ENCODE peak calls at places on chromosome 14, in six cellular contexts. One of them, this sample, is unnamed.

GRCh38 chr14:89618309-89618708 is 201.3 kb upstream of the FOXN3 start:
- DNase-seq in A549: no peak
- DNase-seq in suprapubic skin: no peak
- DNase-seq in heart left ventricle: no peak
- DNase-seq in NB4: peak
- DNase-seq in HCT116: no peak
- DNase-seq in this sample: no peak

GRCh38 chr14:83164016-83164415 is 1630.4 kb upstream of the SEL1L start:
- DNase-seq in heart left ventricle: no peak
- DNase-seq in NB4: no peak
- DNase-seq in suprapubic skin: no peak
- DNase-seq in HCT116: no peak
- DNase-seq in A549: no peak
- DNase-seq in this sample: no peak

GRCh38 chr14:22433059-22433458 is 156.0 kb downstream of the DAD1 start:
- DNase-seq in HCT116: no peak
- DNase-seq in suprapubic skin: no peak
- DNase-seq in A549: no peak
- DNase-seq in heart left ventricle: no peak
- DNase-seq in NB4: no peak
- DNase-seq in this sample: no peak

GRCh38 chr14:105582639-105583038 is 56.3 kb downstream of the TMEM121 start:
- DNase-seq in A549: no peak
- DNase-seq in heart left ventricle: no peak
- DNase-seq in HCT116: no peak
- DNase-seq in NB4: no peak
- DNase-seq in suprapubic skin: peak
- DNase-seq in this sample: no peak

GRCh38 chr14:66284346-66284745 is 201.8 kb upstream of the CCDC196 start:
- DNase-seq in heart left ventricle: no peak
- DNase-seq in HCT116: no peak
- DNase-seq in suprapubic skin: no peak
- DNase-seq in A549: peak
- DNase-seq in NB4: no peak
- DNase-seq in this sample: no peak

GRCh38 chr14:24411468-24412454 is 13.0 kb downstream of the NYNRIN start:
- DNase-seq in HCT116: peak
- DNase-seq in NB4: peak
- DNase-seq in A549: peak
- DNase-seq in suprapubic skin: no peak
- DNase-seq in heart left ventricle: no peak
- DNase-seq in this sample: peak

GRCh38 chr14:76908834-76909233 is 82.6 kb downstream of the LRRC74A start:
- DNase-seq in HCT116: no peak
- DNase-seq in NB4: peak
- DNase-seq in heart left ventricle: no peak
- DNase-seq in suprapubic skin: no peak
- DNase-seq in A549: peak
- DNase-seq in this sample: no peak

GRCh38 chr14:49992901-49993335 is 100.0 kb downstream of the ARF6 start:
- DNase-seq in NB4: no peak
- DNase-seq in heart left ventricle: no peak
- DNase-seq in suprapubic skin: no peak
- DNase-seq in A549: peak
- DNase-seq in HCT116: no peak
- DNase-seq in this sample: no peak

GRCh38 chr14:74019408-74019714 is 212 bp downstream of the BBOF1 start:
- DNase-seq in HCT116: no peak
- DNase-seq in suprapubic skin: no peak
- DNase-seq in A549: no peak
- DNase-seq in NB4: no peak
- DNase-seq in heart left ventricle: no peak
- DNase-seq in this sample: peak

GRCh38 chr14:74018029-74018703 is 922 bp downstream of the ENTPD5 start:
- DNase-seq in NB4: no peak
- DNase-seq in suprapubic skin: no peak
- DNase-seq in HCT116: no peak
- DNase-seq in heart left ventricle: no peak
- DNase-seq in A549: no peak
- DNase-seq in this sample: peak

GRCh38 chr14:74015965-74016364 is 3.1 kb downstream of the ENTPD5 start:
- DNase-seq in heart left ventricle: no peak
- DNase-seq in A549: no peak
- DNase-seq in HCT116: no peak
- DNase-seq in suprapubic skin: no peak
- DNase-seq in NB4: no peak
- DNase-seq in this sample: no peak

GRCh38 chr14:74019743-74020142 is 594 bp downstream of the BBOF1 start:
- DNase-seq in suprapubic skin: no peak
- DNase-seq in heart left ventricle: no peak
- DNase-seq in NB4: peak
- DNase-seq in HCT116: no peak
- DNase-seq in A549: peak
- DNase-seq in this sample: no peak

DNA sequence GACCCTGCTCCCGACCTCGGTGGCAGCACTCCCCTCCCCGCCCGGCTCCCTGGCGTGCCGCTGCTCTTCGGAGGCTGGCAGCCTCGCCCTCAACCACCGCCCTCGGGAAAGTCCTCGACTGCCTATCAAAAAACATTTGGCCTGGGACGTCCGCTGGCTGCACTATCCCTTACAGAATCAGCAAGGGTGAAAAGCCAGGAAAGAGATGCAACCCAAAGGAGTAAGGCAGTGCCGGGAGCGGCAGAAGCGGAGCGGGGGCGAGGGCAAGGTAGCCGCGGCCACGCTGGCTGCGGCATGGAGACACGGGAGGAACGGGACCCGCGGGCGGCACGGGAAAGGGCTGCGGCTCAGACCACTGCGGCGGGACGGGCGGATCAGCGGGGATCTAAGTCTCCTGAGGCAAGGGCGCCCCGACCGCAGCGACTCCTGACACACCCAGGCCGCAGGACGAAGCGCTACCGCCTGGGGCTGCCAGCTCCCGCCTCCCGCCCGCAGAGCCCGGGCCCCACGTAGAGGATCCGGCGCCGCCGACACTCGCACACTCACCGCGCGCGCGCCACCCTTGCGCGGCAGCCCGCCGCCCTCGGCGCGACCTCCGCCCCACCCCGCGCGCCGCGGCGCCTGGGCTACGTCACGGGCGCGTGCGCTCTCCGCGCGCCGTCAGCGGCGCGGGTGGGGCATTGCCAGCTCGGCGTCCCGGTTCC is at the start of the genes BBOF1 and ENTPD5:
- DNase-seq in suprapubic skin: peak
- DNase-seq in heart left ventricle: peak
- DNase-seq in NB4: peak
- DNase-seq in HCT116: peak
- DNase-seq in A549: peak
- DNase-seq in this sample: peak
- TF ChIP-seq POLR2A in suprapubic skin: peak
- TF ChIP-seq POLR2A in heart left ventricle: peak
- TF ChIP-seq POLR2A in NB4: peak
- TF ChIP-seq POLR2A in HCT116: peak
- TF ChIP-seq POLR2A in A549: peak
- TF ChIP-seq POLR2A in this sample: peak

DNA sequence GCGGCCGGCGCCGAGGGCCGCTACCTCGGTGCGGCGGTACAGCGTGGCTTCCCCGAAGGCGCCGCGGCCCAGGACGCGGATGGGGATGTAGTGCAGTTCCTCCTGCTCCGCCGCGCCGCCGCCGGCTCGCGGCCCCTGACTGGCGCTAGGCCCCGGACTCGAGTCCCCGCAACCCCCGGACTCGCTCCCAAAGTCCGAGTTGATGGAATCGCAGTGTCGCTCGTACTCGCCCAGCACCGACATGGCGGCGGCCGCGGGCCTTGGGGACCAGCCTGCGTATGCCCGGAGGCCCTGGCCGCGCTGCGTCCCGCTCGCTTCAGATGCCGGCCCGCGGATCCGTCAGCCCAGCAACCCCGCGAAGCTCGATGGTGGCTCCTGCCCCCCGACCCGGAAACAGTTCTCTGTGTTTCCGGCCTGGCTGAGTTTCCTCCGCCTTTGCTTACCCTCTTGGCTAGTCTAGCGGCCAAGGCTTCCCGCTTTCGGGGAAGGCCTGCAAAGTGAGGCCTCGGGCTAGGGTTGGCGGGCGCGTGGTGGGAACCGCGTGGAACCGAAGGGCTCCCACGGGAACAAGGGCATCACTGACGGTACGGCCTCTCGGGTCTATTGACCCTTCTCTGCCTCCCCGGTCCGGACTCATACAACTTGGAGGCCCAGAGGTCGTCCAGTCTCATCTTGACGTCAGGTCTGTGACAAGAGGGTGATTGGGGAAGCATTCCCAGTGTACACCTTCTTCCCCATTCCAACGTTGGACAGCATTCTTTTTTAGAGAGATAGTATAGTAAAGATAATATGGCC is at the start of gene NEK9:
- DNase-seq in heart left ventricle: peak
- DNase-seq in HCT116: peak
- DNase-seq in A549: peak
- DNase-seq in NB4: peak
- DNase-seq in suprapubic skin: peak
- DNase-seq in this sample: peak
- TF ChIP-seq POLR2A in heart left ventricle: no peak
- TF ChIP-seq POLR2A in HCT116: peak
- TF ChIP-seq POLR2A in A549: peak
- TF ChIP-seq POLR2A in NB4: peak
- TF ChIP-seq POLR2A in suprapubic skin: peak
- TF ChIP-seq POLR2A in this sample: peak

GRCh38 chr14:94472842-94473241 is 3.2 kb downstream of the SERPINA9 start:
- DNase-seq in A549: no peak
- DNase-seq in suprapubic skin: no peak
- DNase-seq in HCT116: no peak
- DNase-seq in NB4: no peak
- DNase-seq in heart left ventricle: no peak
- DNase-seq in this sample: no peak

GRCh38 chr14:94473666-94474410 is 2.2 kb downstream of the SERPINA9 start:
- DNase-seq in suprapubic skin: no peak
- DNase-seq in heart left ventricle: no peak
- DNase-seq in NB4: peak
- DNase-seq in A549: no peak
- DNase-seq in HCT116: no peak
- DNase-seq in this sample: no peak

GRCh38 chr14:94469261-94469660 is 6.7 kb downstream of the SERPINA9 start:
- DNase-seq in suprapubic skin: peak
- DNase-seq in NB4: no peak
- DNase-seq in A549: no peak
- DNase-seq in HCT116: no peak
- DNase-seq in heart left ventricle: no peak
- DNase-seq in this sample: no peak

GRCh38 chr14:94470311-94470710 is 5.7 kb downstream of the SERPINA9 start:
- DNase-seq in suprapubic skin: peak
- DNase-seq in HCT116: no peak
- DNase-seq in A549: no peak
- DNase-seq in NB4: no peak
- DNase-seq in heart left ventricle: no peak
- DNase-seq in this sample: no peak

DNA sequence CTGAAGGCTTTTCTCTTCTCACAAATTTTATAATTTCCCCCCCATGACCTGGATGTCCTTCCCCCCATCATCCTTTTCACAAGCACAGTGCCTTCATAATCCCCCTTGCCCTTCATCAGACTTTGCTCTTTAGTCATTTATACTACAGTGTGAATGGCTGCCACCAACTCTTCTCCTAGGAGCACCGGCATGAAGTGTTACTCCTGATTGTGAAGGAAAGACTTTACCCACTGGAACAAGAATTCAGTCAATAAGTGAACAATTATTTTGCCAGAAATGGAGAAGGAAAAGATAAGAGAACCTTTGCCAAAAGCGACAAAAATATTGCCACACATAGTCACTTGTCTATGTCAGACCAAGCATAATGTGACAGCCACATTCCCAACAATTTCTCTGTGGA is 5.0 kb downstream of the SERPINA9 start:
- DNase-seq in A549: no peak
- DNase-seq in heart left ventricle: no peak
- DNase-seq in NB4: no peak
- DNase-seq in HCT116: no peak
- DNase-seq in suprapubic skin: no peak
- DNase-seq in this sample: no peak
- TF ChIP-seq POLR2A in A549: no peak
- TF ChIP-seq POLR2A in heart left ventricle: no peak
- TF ChIP-seq POLR2A in NB4: no peak
- TF ChIP-seq POLR2A in HCT116: no peak
- TF ChIP-seq POLR2A in suprapubic skin: no peak
- TF ChIP-seq POLR2A in this sample: no peak

GRCh38 chr14:20436363-20436755 is 393 bp upstream of the KLHL33 start:
- DNase-seq in NB4: no peak
- DNase-seq in HCT116: no peak
- DNase-seq in A549: no peak
- DNase-seq in suprapubic skin: no peak
- DNase-seq in heart left ventricle: no peak
- DNase-seq in this sample: no peak

GRCh38 chr14:20434701-20435453 is 1.1 kb downstream of the KLHL33 start:
- DNase-seq in suprapubic skin: no peak
- DNase-seq in A549: no peak
- DNase-seq in NB4: no peak
- DNase-seq in HCT116: no peak
- DNase-seq in heart left ventricle: peak
- DNase-seq in this sample: no peak

GRCh38 chr14:20438664-20439063 is 2.7 kb upstream of the KLHL33 start:
- DNase-seq in heart left ventricle: no peak
- DNase-seq in NB4: peak
- DNase-seq in HCT116: no peak
- DNase-seq in A549: no peak
- DNase-seq in suprapubic skin: no peak
- DNase-seq in this sample: no peak

GRCh38 chr14:20440465-20440864 is 4.5 kb upstream of the KLHL33 start:
- DNase-seq in heart left ventricle: no peak
- DNase-seq in A549: no peak
- DNase-seq in NB4: no peak
- DNase-seq in HCT116: no peak
- DNase-seq in suprapubic skin: no peak
- DNase-seq in this sample: no peak

DNA sequence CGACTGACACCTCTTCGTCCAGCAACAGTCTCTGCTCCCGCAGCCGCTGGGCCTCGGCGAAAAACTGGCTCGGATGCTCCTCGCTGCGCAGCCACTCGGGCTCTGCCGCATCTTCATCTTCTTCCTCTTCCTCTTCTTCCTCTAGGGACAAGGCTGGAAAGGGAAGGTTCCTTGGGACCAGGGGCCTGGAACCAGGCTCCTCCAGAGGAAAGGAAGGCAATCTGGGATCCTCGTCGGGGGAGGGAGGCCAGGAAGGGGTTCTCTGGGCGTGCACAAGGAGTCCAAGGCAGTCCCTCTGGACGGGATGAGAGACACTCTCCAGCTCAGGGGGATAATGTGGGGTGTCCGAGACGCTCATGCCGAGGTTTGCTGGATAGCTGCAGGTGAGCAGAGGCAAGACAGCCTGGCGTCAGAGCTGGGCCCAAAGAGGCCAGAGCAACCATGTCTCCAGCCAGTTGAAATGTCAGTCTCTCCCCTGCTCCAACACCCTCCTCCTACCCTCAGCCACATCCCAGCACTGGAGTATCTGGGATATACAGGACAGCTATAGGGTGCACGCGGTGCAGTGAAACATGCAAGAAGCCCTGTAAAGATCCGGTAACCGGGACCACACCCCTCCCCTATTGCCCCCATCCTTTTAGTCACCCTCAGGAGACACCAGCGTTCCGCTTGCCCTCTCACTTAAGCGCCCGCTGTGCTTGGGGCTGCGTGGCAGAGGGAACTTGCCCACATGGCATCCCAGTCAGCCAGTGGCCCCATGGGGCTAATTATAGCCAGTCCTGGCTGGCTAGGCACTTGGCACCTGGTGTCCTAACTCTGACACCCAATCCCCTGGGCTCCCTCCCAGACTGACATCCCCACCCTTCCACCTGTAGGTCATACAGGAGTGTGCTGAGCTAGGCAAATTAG is at the start of gene KLHL33:
- DNase-seq in HCT116: no peak
- DNase-seq in A549: no peak
- DNase-seq in NB4: no peak
- DNase-seq in suprapubic skin: no peak
- DNase-seq in heart left ventricle: no peak
- DNase-seq in this sample: no peak
- TF ChIP-seq POLR2A in HCT116: no peak
- TF ChIP-seq POLR2A in A549: no peak
- TF ChIP-seq POLR2A in NB4: no peak
- TF ChIP-seq POLR2A in suprapubic skin: no peak
- TF ChIP-seq POLR2A in heart left ventricle: no peak
- TF ChIP-seq POLR2A in this sample: no peak

This sample was measured in H54.